ENCODE peak calls at places on chromosomes 13 and 19, in ten cellular contexts. V is kidney epithelial cell, C is RWPE1, L is WERI-Rb-1, Z is osteoblast, S is cardiac fibroblast, T is astrocyte of the cerebellum, U is brain microvascular endothelial cell, Y is astrocyte of the spinal cord, H is endothelial cell of umbilical vein. F is an unnamed sample.

GRCh38 chr19:51365211-51366049 is 758 bp downstream of the ETFB start:
- DNase-seq in U (peak), S (peak), Y (peak), Z (peak), T (no peak), C (no peak), L (no peak), V (no peak), H (peak), F (no peak)

GRCh38 chr19:17680235-17680722 is 7.9 kb downstream of the UNC13A start:
- DNase-seq in L (peak), T (no peak), C (no peak), U (peak), Y (peak), Z (peak), H (peak), V (peak), S (peak), F (no peak)

GRCh38 chr13:59318320-59318930 is 845.3 kb downstream of the DIAPH3 start:
- DNase-seq in C (peak), T (peak), S (peak), L (peak), U (peak), Y (peak), H (peak), Z (peak), V (no peak), F (peak)

GRCh38 chr13:26584713-26585112 is 27.2 kb downstream of the WASF3 start:
- DNase-seq in L (no peak), T (no peak), S (peak), V (no peak), C (peak), Z (peak), H (peak), U (peak), Y (peak), F (no peak)

GRCh38 chr19:18059902-18060301 is 26.8 kb downstream of the IL12RB1 start:
- DNase-seq in L (no peak), C (no peak), V (no peak), T (no peak), U (no peak), Y (no peak), Z (no peak), H (no peak), S (no peak), F (no peak)

GRCh38 chr13:60329221-60329983 is 67.6 kb upstream of the TDRD3 start:
- DNase-seq in S (peak), H (peak), U (peak), T (peak), L (peak), V (no peak), C (peak), Y (peak), Z (peak), F (peak)

GRCh38 chr13:66503890-66504289 is 726.2 kb downstream of the PCDH9 start:
- DNase-seq in Z (no peak), H (no peak), V (no peak), S (no peak), T (no peak), Y (no peak), U (no peak), L (no peak), C (no peak), F (no peak)

GRCh38 chr19:14511245-14511625 is 7.0 kb downstream of the DNAJB1 start:
- DNase-seq in V (no peak), S (no peak), C (no peak), Y (no peak), H (no peak), T (no peak), U (no peak), L (peak), Z (peak), F (no peak)

GRCh38 chr19:44525721-44526430 is 3.6 kb downstream of the CEACAM20 start:
- DNase-seq in Z (no peak), T (no peak), V (no peak), L (no peak), S (no peak), H (no peak), Y (no peak), C (no peak), U (no peak), F (no peak)

GRCh38 chr19:33426621-33427475 is 53.3 kb downstream of the CEBPG start:
- DNase-seq in V (no peak), T (no peak), S (no peak), Z (peak), Y (no peak), H (no peak), L (peak), C (no peak), U (no peak), F (no peak)

GRCh38 chr13:47459512-47459911 is 541.6 kb downstream of the SUCLA2 start:
- DNase-seq in T (no peak), Y (peak), V (no peak), H (no peak), Z (no peak), U (no peak), L (peak), C (no peak), S (peak), F (no peak)

GRCh38 chr13:34522818-34523217 is 419.3 kb upstream of the NBEA start:
- DNase-seq in H (no peak), V (no peak), S (no peak), C (no peak), U (no peak), T (no peak), L (no peak), Z (no peak), Y (peak), F (no peak)

GRCh38 chr19:19115954-19116353 is 22.3 kb downstream of the TMEM161A start:
- DNase-seq in Y (no peak), V (no peak), U (no peak), H (no peak), Z (peak), S (peak), T (no peak), C (no peak), L (peak), F (no peak)

GRCh38 chr19:47886010-47886559 is at the start of gene SULT2A1:
- DNase-seq in T (no peak), L (no peak), H (no peak), V (no peak), S (no peak), U (no peak), C (no peak), Y (no peak), Z (no peak), F (no peak)

GRCh38 chr19:13859361-13859880 is 17.5 kb upstream of the NANOS3 start:
- DNase-seq in H (peak), T (no peak), C (no peak), V (no peak), S (peak), U (peak), Y (peak), L (peak), Z (peak), F (no peak)

GRCh38 chr19:29381353-29382203 is 144.2 kb upstream of the VSTM2B start:
- DNase-seq in T (no peak), Z (no peak), L (no peak), H (no peak), S (no peak), V (no peak), Y (no peak), C (no peak), U (no peak), F (no peak)

GRCh38 chr13:78680611-78681010 is 21.7 kb upstream of the OBI1 start:
- DNase-seq in V (no peak), Z (no peak), S (no peak), L (no peak), T (no peak), H (no peak), U (no peak), C (no peak), Y (no peak), F (no peak)

GRCh38 chr13:30997697-30998547 is 65.5 kb downstream of the TEX26 start:
- DNase-seq in C (no peak), V (no peak), Y (no peak), T (no peak), H (no peak), S (no peak), L (no peak), Z (peak), U (no peak), F (no peak)

GRCh38 chr13:111344471-111345191 is 24.2 kb downstream of the TEX29 start:
- DNase-seq in Z (no peak), C (peak), S (peak), V (no peak), H (no peak), T (no peak), Y (peak), L (peak), U (peak), F (no peak)

GRCh38 chr19:48351341-48351752 is 12.4 kb downstream of the TMEM143 start:
- DNase-seq in Y (peak), V (no peak), H (peak), T (no peak), Z (peak), C (peak), S (peak), L (peak), U (peak), F (no peak)

GRCh38 chr13:99614465-99614885 is 113.2 kb downstream of the TM9SF2 start:
- DNase-seq in C (peak), H (peak), L (peak), V (no peak), Z (peak), U (no peak), T (no peak), S (peak), Y (no peak), F (no peak)

GRCh38 chr13:98480915-98481510 is 95.9 kb downstream of the STK24 start:
- DNase-seq in H (no peak), T (no peak), V (no peak), C (no peak), S (peak), L (peak), Y (no peak), U (peak), Z (no peak), F (no peak)

GRCh38 chr13:51635137-51635878 is 51.0 kb downstream of the WDFY2 start:
- DNase-seq in Y (no peak), U (no peak), C (no peak), H (no peak), Z (no peak), L (no peak), T (no peak), S (no peak), V (no peak), F (no peak)

GRCh38 chr13:28401303-28402056 is 93.4 kb downstream of the FLT1 start:
- DNase-seq in U (peak), Y (peak), C (no peak), H (peak), T (no peak), S (peak), Z (peak), L (no peak), V (no peak), F (no peak)

GRCh38 chr13:67119481-67119883 is 110.7 kb downstream of the PCDH9 start:
- DNase-seq in H (peak), S (peak), L (no peak), C (peak), Z (peak), T (peak), V (peak), Y (peak), U (peak), F (peak)

GRCh38 chr13:62643007-62643483 is 1227.4 kb upstream of the PCDH20 start:
- DNase-seq in Y (peak), L (no peak), Z (no peak), V (peak), T (no peak), H (no peak), C (peak), S (peak), U (peak), F (no peak)

GRCh38 chr19:15696654-15697194 is 23.8 kb downstream of the CYP4F12 start:
- DNase-seq in V (no peak), U (no peak), H (no peak), S (no peak), Z (no peak), Y (no peak), C (no peak), T (no peak), L (no peak), F (no peak)

GRCh38 chr19:15701757-15702589 is 25.9 kb upstream of the OR10H2 start:
- DNase-seq in U (no peak), Z (peak), C (no peak), Y (no peak), V (no peak), H (no peak), T (no peak), L (no peak), S (no peak), F (no peak)

DNA sequence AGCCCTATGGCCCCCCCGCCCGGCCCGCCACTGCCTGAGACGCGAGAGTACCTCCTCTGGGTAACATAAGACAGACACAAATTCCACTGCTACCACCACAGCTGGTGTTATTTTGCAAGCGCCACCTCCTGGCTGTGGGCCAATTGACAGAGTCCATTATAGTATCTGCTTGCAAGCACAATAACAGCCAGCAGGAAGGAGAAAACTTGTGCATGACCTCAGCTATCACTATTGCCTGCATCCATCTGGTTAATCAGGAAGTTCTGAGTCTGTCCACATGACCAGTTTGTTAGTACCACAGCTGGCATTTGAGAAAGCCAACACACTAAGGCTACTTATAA is 25.3 kb upstream of the OR10H2 start:
- DNase-seq in Z (no peak), Y (no peak), V (no peak), U (no peak), C (no peak), H (peak), T (no peak), S (peak), L (no peak), F (no peak)
- TF ChIP-seq CTCF in Z (no peak), Y (no peak), V (no peak), U (no peak), C (no peak), H (no peak), T (no peak), S (no peak), L (peak), F (no peak)

DNA sequence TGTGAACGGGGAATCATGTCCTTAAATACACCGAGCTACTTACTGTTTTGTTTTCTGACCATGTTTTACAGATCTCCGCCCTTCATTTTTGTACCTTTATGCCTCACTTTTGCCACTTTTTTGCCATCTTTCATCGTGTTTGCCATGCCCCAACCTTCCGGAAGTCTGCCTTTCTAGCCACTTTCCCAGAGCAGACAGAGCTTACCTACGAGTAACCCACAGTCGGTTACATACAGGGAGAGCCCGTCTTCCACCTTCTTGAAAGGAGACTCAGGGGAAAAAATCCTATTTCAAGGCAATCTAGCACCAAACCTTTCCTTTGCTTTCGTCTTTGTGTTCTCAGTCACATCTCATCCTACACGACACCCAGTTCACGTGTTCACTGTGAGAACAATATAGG is 26.1 kb downstream of the RFPL4AL1 start:
- DNase-seq in U (no peak), S (no peak), Z (peak), C (no peak), T (no peak), Y (no peak), H (no peak), L (no peak), V (no peak), F (no peak)
- TF ChIP-seq CTCF in U (no peak), S (no peak), Z (no peak), C (no peak), T (no peak), Y (no peak), H (no peak), L (no peak), V (no peak), F (no peak)

GRCh38 chr13:74306496-74306895 is 172.3 kb upstream of the KLF12 start:
- DNase-seq in L (no peak), Z (no peak), S (peak), V (no peak), H (peak), U (peak), Y (peak), T (peak), C (no peak), F (peak)
- TF ChIP-seq CTCF in L (no peak), Z (no peak), S (no peak), V (no peak), H (no peak), U (peak), Y (no peak), T (peak), C (no peak), F (peak)

GRCh38 chr19:16527334-16527935 is 14.8 kb downstream of the CHERP start:
- DNase-seq in T (no peak), C (no peak), L (no peak), Y (no peak), S (no peak), V (no peak), U (no peak), Z (peak), H (no peak), F (no peak)
- TF ChIP-seq CTCF in T (no peak), C (no peak), L (no peak), Y (no peak), S (no peak), V (no peak), U (no peak), Z (no peak), H (no peak), F (no peak)

GRCh38 chr19:4258181-4258580 is 11.3 kb downstream of the YJU2 start:
- DNase-seq in C (no peak), T (no peak), Z (no peak), Y (no peak), S (no peak), L (no peak), U (no peak), V (no peak), H (no peak), F (no peak)

GRCh38 chr19:4257025-4257424 is 10.1 kb downstream of the YJU2 start:
- DNase-seq in U (no peak), S (no peak), H (no peak), Y (no peak), V (no peak), C (no peak), Z (peak), L (no peak), T (no peak), F (no peak)

GRCh38 chr19:4260605-4261191 is 13.8 kb downstream of the YJU2 start:
- DNase-seq in Z (peak), U (no peak), Y (no peak), C (no peak), T (no peak), H (no peak), L (no peak), V (no peak), S (no peak), F (no peak)

GRCh38 chr19:4256563-4256962 is 9.7 kb downstream of the YJU2 start:
- DNase-seq in L (no peak), S (peak), U (no peak), Z (no peak), V (no peak), T (no peak), Y (no peak), C (no peak), H (no peak), F (no peak)
- TF ChIP-seq CTCF in L (peak), S (peak), U (peak), Z (no peak), V (peak), T (no peak), Y (peak), C (no peak), H (no peak), F (no peak)

GRCh38 chr13:35954207-35954560 is 177.0 kb downstream of the DCLK1 start:
- DNase-seq in H (no peak), L (no peak), U (no peak), C (no peak), V (no peak), S (no peak), Y (no peak), T (no peak), Z (no peak), F (no peak)

GRCh38 chr13:35957174-35957867 is 173.9 kb downstream of the DCLK1 start:
- DNase-seq in V (no peak), U (no peak), S (peak), C (no peak), Z (no peak), T (no peak), H (no peak), Y (no peak), L (no peak), F (no peak)

GRCh38 chr13:35957996-35958395 is 173.2 kb downstream of the DCLK1 start:
- DNase-seq in V (no peak), U (no peak), T (no peak), Z (no peak), C (no peak), S (no peak), L (no peak), Y (no peak), H (no peak), F (no peak)

GRCh38 chr13:35956074-35956473 is 175.1 kb downstream of the DCLK1 start:
- DNase-seq in U (no peak), H (no peak), S (no peak), Y (no peak), T (no peak), C (no peak), L (no peak), Z (no peak), V (no peak), F (no peak)

GRCh38 chr13:35953537-35954206 is 177.5 kb downstream of the DCLK1 start:
- DNase-seq in S (peak), C (peak), Z (peak), T (peak), L (peak), Y (peak), H (peak), U (peak), V (peak), F (peak)
- TF ChIP-seq CTCF in S (peak), C (no peak), Z (peak), T (peak), L (peak), Y (peak), H (peak), U (peak), V (peak), F (peak)